ENCODE peak calls at places on chromosome 1, in ten cellular contexts. Q is uterus, K is transverse colon, E is foreskin keratinocyte, S is tibial artery, Y is prostate gland, Z is pancreas, V is left ventricle myocardium inferior, J is GM23338, P is neural progenitor cell. L is an unnamed sample. For H3K27me3 and H3K4me1, the result is how much of the 10 kb centered on the place peaks cover.

GRCh38 chr1:16180291-16180824 is 24.5 kb upstream of the EPHA2 start:
- DNase-seq in Q (no peak), K (no peak), E (no peak), S (no peak), Y (no peak), Z (no peak), V (no peak), J (no peak), P (no peak), L (no peak)

GRCh38 chr1:51422367-51423097 is 92.2 kb upstream of the TTC39A start:
- DNase-seq in Q (no peak), K (no peak), E (no peak), S (no peak), Y (no peak), Z (no peak), V (no peak), J (peak), P (no peak), L (no peak)

GRCh38 chr1:31221072-31221471 is 18.6 kb downstream of the NKAIN1 start:
- DNase-seq in Q (no peak), K (no peak), E (peak), S (no peak), Y (no peak), Z (no peak), V (no peak), J (no peak), P (no peak), L (no peak)

GRCh38 chr1:66684353-66684752 is 67.9 kb upstream of the DYNLT5 start:
- DNase-seq in Q (no peak), K (no peak), E (no peak), S (no peak), Y (no peak), Z (no peak), V (no peak), J (no peak), P (no peak), L (no peak)

GRCh38 chr1:101996830-101997485 is at the start of gene OLFM3:
- DNase-seq in Q (no peak), K (no peak), E (peak), S (no peak), Y (no peak), Z (peak), V (no peak), J (peak), P (peak), L (no peak)

GRCh38 chr1:34591751-34592629 is 162.9 kb upstream of the GJB5 start:
- DNase-seq in Q (no peak), K (no peak), E (no peak), S (no peak), Y (no peak), Z (no peak), V (no peak), J (no peak), P (no peak), L (no peak)

GRCh38 chr1:36359911-36360310 is 25.8 kb downstream of the STK40 start:
- DNase-seq in Q (no peak), K (no peak), E (no peak), S (no peak), Y (no peak), Z (no peak), V (no peak), J (no peak), P (no peak), L (no peak)

GRCh38 chr1:6795203-6795602 is 9.9 kb downstream of the CAMTA1 start:
- DNase-seq in Q (no peak), K (no peak), E (no peak), S (no peak), Y (no peak), Z (no peak), V (no peak), J (no peak), P (no peak), L (no peak)

GRCh38 chr1:112012823-112013222 is 23.4 kb upstream of the KCND3 start:
- DNase-seq in Q (no peak), K (no peak), E (no peak), S (no peak), Y (no peak), Z (no peak), V (no peak), J (no peak), P (no peak), L (no peak)

GRCh38 chr1:117653195-117653594 is 47.3 kb downstream of the TENT5C start:
- DNase-seq in Q (no peak), K (no peak), E (no peak), S (no peak), Y (no peak), Z (no peak), V (no peak), J (no peak), P (no peak), L (no peak)

GRCh38 chr1:72281144-72281543 is 1.2 kb downstream of the NEGR1 start:
- DNase-seq in Q (no peak), K (no peak), E (no peak), S (no peak), Y (no peak), Z (no peak), V (no peak), J (no peak), P (no peak), L (no peak)

GRCh38 chr1:63713627-63714481 is 60.0 kb upstream of the ROR1 start:
- DNase-seq in Q (no peak), K (peak), E (no peak), S (no peak), Y (no peak), Z (no peak), V (no peak), J (no peak), P (peak), L (no peak)

GRCh38 chr1:227437495-227438008 is 119.3 kb upstream of the CDC42BPA start:
- DNase-seq in Q (no peak), K (no peak), E (peak), S (no peak), Y (no peak), Z (no peak), V (no peak), J (peak), P (peak), L (no peak)

GRCh38 chr1:119874186-119874585 is 22.1 kb downstream of the ADAM30 start:
- DNase-seq in Q (no peak), K (no peak), E (no peak), S (no peak), Y (no peak), Z (no peak), V (no peak), J (no peak), P (no peak), L (no peak)

GRCh38 chr1:204075116-204075636 is 2.3 kb downstream of the SOX13 start:
- DNase-seq in Q (peak), K (peak), E (no peak), S (no peak), Y (no peak), Z (no peak), V (no peak), J (peak), P (peak), L (peak)

GRCh38 chr1:15945011-15945831 is 30.7 kb downstream of the ZBTB17 start:
- DNase-seq in Q (peak), K (no peak), E (no peak), S (no peak), Y (no peak), Z (no peak), V (no peak), J (no peak), P (no peak), L (peak)

GRCh38 chr1:119674110-119674509 is 26.0 kb upstream of the ZNF697 start:
- DNase-seq in Q (no peak), K (no peak), E (peak), S (no peak), Y (peak), Z (no peak), V (no peak), J (peak), P (peak), L (no peak)

GRCh38 chr1:65189716-65190115 is 41.7 kb downstream of the AK4 start:
- DNase-seq in Q (no peak), K (no peak), E (no peak), S (no peak), Y (no peak), Z (no peak), V (no peak), J (no peak), P (no peak), L (no peak)

GRCh38 chr1:61054636-61055035 is 27.7 kb upstream of the NFIA start:
- DNase-seq in Q (no peak), K (peak), E (no peak), S (no peak), Y (no peak), Z (no peak), V (no peak), J (peak), P (peak), L (no peak)

GRCh38 chr1:171139890-171140289 is 45.2 kb upstream of the FMO2 start:
- DNase-seq in Q (no peak), K (no peak), E (no peak), S (no peak), Y (no peak), Z (no peak), V (no peak), J (no peak), P (no peak), L (no peak)

GRCh38 chr1:177937931-177938330 is 31.9 kb downstream of the SEC16B start:
- DNase-seq in Q (no peak), K (no peak), E (peak), S (no peak), Y (no peak), Z (no peak), V (no peak), J (no peak), P (no peak), L (no peak)

GRCh38 chr1:53732912-53733317 is 6.0 kb downstream of the GLIS1 start:
- DNase-seq in Q (no peak), K (no peak), E (peak), S (no peak), Y (no peak), Z (no peak), V (no peak), J (no peak), P (no peak), L (no peak)

GRCh38 chr1:160284782-160285344 is at the start of gene PEX19:
- DNase-seq in Q (peak), K (peak), E (peak), S (peak), Y (peak), Z (peak), V (peak), J (peak), P (peak), L (peak)

GRCh38 chr1:207822124-207822601 is 70.3 kb downstream of the CD46 start:
- DNase-seq in Q (no peak), K (peak), E (no peak), S (peak), Y (no peak), Z (peak), V (no peak), J (no peak), P (no peak), L (no peak)

GRCh38 chr1:4598561-4598960 is 55.8 kb upstream of the AJAP1 start:
- DNase-seq in Q (no peak), K (no peak), E (no peak), S (no peak), Y (no peak), Z (no peak), V (no peak), J (no peak), P (no peak), L (no peak)

GRCh38 chr1:114558548-114558947 is 22.9 kb downstream of the BCAS2 start:
- DNase-seq in Q (no peak), K (no peak), E (no peak), S (no peak), Y (no peak), Z (no peak), V (no peak), J (peak), P (peak), L (no peak)

GRCh38 chr1:58062635-58063034 is 483.9 kb downstream of the OMA1 start:
- DNase-seq in Q (no peak), K (no peak), E (peak), S (no peak), Y (no peak), Z (no peak), V (no peak), J (no peak), P (no peak), L (no peak)

GRCh38 chr1:116494351-116494692 is 76.5 kb downstream of the CD58 start:
- DNase-seq in Q (no peak), K (no peak), E (no peak), S (no peak), Y (no peak), Z (no peak), V (no peak), J (peak), P (peak), L (no peak)

GRCh38 chr1:211352985-211353515 is 26.4 kb downstream of the TRAF5 start:
- DNase-seq in Q (no peak), K (peak), E (no peak), S (no peak), Y (peak), Z (peak), V (no peak), J (peak), P (peak), L (peak)

GRCh38 chr1:211281322-211282022 is 22.3 kb downstream of the RCOR3 start:
- DNase-seq in Q (no peak), K (no peak), E (no peak), S (no peak), Y (no peak), Z (no peak), V (no peak), J (peak), P (peak), L (no peak)

GRCh38 chr1:247332215-247332900 is 691 bp upstream of the ZNF496 start:
- DNase-seq in Q (peak), K (peak), E (peak), S (peak), Y (peak), Z (peak), V (peak), J (peak), P (peak), L (peak)

GRCh38 chr1:233241782-233242181 is 53.7 kb downstream of the PCNX2 start:
- DNase-seq in Q (no peak), K (no peak), E (no peak), S (no peak), Y (no peak), Z (no peak), V (no peak), J (no peak), P (no peak), L (no peak)

GRCh38 chr1:27773732-27774445 is 870 bp downstream of the STX12 start:
- DNase-seq in Q (no peak), K (no peak), E (peak), S (no peak), Y (no peak), Z (no peak), V (no peak), J (no peak), P (no peak), L (no peak)

DNA sequence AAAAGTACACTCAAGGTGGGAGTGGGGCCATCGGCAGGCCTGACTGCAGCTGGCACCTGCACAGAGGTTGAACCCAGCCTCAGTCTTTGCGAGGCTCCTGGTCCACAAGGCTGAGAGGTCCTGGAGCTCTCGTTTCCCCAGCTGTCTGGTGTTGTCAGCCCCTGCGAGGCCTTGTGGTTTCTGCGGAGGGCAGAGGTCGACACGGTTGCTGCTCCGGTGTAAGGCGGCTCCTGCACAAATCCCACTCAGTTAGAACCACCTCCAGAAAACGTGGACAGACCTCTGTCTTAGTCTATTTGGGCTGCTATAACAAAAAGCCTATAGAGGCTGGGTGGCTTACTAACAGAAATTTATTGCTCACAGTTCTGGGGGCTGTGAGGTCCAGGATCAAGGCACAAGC is 5.8 kb downstream of the KIAA1614 start:
- DNase-seq in Q (no peak), K (no peak), E (no peak), S (no peak), Y (no peak), Z (no peak), V (no peak), J (no peak), P (no peak), L (no peak)
- H3K27me3 ChIP-seq in Q (under half), K (under half), E (under half), S (under half), Y (under half), Z (under half), V (under half), J (under half), P (under half), L (under half)

GRCh38 chr1:21319447-21320407 is 29.5 kb upstream of the ECE1 start:
- DNase-seq in Q (no peak), K (no peak), E (no peak), S (peak), Y (peak), Z (peak), V (no peak), J (no peak), P (no peak), L (peak)
- TF ChIP-seq CTCF in Q (no peak), K (no peak), E (no peak), S (peak), Y (no peak), Z (no peak), V (no peak), J (peak), P (peak), L (no peak)

GRCh38 chr1:108085628-108086027 is 114.5 kb downstream of the SLC25A24 start:
- DNase-seq in Q (no peak), K (no peak), E (no peak), S (no peak), Y (no peak), Z (no peak), V (no peak), J (no peak), P (no peak), L (no peak)
- H3K4me1 ChIP-seq in Q (under half), K (under half), E (under half), S (under half), Y (under half), Z (under half), V (under half), J (under half), P (under half), L (under half)

DNA sequence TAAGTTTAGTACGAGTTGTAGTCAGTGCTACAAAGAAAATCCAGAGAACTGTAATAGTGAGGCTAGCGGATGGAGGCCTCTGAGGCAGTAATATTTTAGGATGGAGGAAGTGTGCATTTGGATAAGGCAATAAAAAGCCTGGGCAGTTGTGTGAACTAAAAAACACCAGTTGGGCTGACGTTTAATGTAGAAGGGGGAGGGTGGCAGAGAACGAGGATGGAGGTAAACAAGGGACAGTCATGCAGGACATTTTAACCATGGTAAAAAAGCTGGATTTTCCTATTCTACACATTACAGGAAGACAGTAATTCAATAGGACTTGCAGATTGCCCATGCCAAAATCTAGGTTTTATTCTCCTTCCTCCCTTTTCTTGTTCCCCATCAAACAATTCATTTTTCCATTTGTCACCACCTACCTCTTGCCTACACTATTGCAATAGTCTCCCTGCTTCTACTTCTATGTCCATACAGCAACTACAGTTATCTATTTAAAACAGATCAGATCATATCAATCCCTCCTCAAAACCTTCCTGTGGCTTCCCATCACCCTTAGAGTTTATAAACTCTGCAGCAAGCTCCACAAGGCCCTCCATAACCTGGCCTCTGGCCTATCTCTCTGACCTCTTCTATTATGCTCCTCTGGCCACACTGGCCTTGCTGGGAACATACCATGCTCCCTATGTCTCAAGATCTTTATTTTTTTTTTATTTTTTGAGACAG is 27.7 kb downstream of the ERO1B start:
- DNase-seq in Q (no peak), K (no peak), E (no peak), S (no peak), Y (no peak), Z (no peak), V (no peak), J (no peak), P (no peak), L (no peak)
- H3K27me3 ChIP-seq in Q (under half), K (under half), E (under half), S (under half), Y (under half), Z (under half), V (under half), J (under half), P (under half), L (under half)

DNA sequence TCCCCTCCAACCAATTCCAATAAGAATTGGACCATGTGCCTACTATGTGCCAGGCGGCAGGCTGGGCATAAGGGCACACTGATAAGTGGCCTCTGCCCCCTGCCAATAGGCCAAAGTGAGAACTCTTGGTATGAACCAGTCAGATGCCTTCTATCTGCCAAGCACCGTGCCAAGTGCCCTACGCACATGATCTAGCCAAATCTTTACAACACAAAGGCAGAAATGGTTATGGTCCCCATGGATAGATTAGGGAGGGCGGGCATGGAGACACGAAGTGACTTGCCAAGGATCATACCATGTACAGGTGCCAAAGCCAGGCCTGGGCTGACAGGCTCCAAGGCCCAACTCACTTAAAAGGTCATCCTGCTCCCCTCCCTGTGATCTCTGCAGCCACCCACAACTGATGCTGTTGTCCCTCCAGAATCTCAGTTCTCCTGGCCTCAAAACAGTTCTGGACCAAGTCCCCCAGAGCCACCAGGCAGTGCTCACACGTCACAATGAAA is 32.1 kb downstream of the CASZ1 start:
- DNase-seq in Q (no peak), K (no peak), E (no peak), S (no peak), Y (no peak), Z (no peak), V (no peak), J (no peak), P (no peak), L (no peak)
- TF ChIP-seq CTCF in Q (no peak), K (no peak), E (no peak), S (no peak), Y (no peak), Z (no peak), V (no peak), J (no peak), P (no peak), L (no peak)

GRCh38 chr1:43766818-43767525 is 59.6 kb downstream of the ST3GAL3 start:
- DNase-seq in Q (no peak), K (no peak), E (peak), S (no peak), Y (no peak), Z (no peak), V (no peak), J (peak), P (peak), L (no peak)

GRCh38 chr1:43763497-43763973 is 56.2 kb downstream of the ST3GAL3 start:
- DNase-seq in Q (peak), K (peak), E (peak), S (peak), Y (peak), Z (peak), V (peak), J (peak), P (peak), L (peak)

GRCh38 chr1:43764581-43764980 is 57.2 kb downstream of the ST3GAL3 start:
- DNase-seq in Q (no peak), K (no peak), E (no peak), S (no peak), Y (no peak), Z (no peak), V (no peak), J (peak), P (peak), L (no peak)

GRCh38 chr1:43768168-43768567 is 60.8 kb downstream of the ST3GAL3 start:
- DNase-seq in Q (no peak), K (no peak), E (no peak), S (no peak), Y (no peak), Z (no peak), V (no peak), J (no peak), P (no peak), L (no peak)

GRCh38 chr1:43766086-43766784 is 58.9 kb downstream of the ST3GAL3 start:
- DNase-seq in Q (no peak), K (no peak), E (peak), S (no peak), Y (no peak), Z (no peak), V (no peak), J (peak), P (peak), L (no peak)
- H3K4me1 ChIP-seq in Q (under half), K (under half), E (under half), S (under half), Y (under half), Z (under half), V (under half), J (half or more), P (under half), L (under half)

L was measured in adrenal gland.